ENCODE peak calls at places on chromosomes 12 and 14, in ten cellular contexts. B is CD8-positive, alpha-beta memory T cell; K is germinal center; I is NCI-H1092; U is vagina; P is stimulated activated CD4-positive, alpha-beta T cell treated with anti-CD3 and anti-CD28 coated beads, Interleukin-12 subunit alpha, Interleukin-12 subunit beta, amount 100 ng/mL, for 4 hours; X is hippocampal formation; W is transverse colon; M is progenitor cell of endocrine pancreas; J is tibial artery. Z is an unnamed sample.

GRCh38 chr12:62943779-62944395 is 8.9 kb upstream of the PPM1H start:
- DNase-seq in B (no peak), M (no peak), I (no peak), U (no peak), P (no peak), K (no peak), W (no peak), X (no peak), J (no peak), Z (no peak)

GRCh38 chr14:99207456-99207855 is 64.5 kb downstream of the BCL11B start:
- DNase-seq in B (no peak), I (no peak), K (no peak), J (no peak), U (no peak), W (no peak), P (no peak), M (no peak), X (no peak), Z (no peak)

GRCh38 chr14:67574156-67574555 is 25.9 kb downstream of the PIGH start:
- DNase-seq in P (no peak), U (no peak), M (no peak), X (no peak), B (no peak), W (no peak), I (no peak), K (no peak), J (no peak), Z (no peak)

GRCh38 chr12:125222876-125223275 is 157.6 kb downstream of the AACS start:
- DNase-seq in P (no peak), U (no peak), X (no peak), W (no peak), I (no peak), J (no peak), M (no peak), K (no peak), B (no peak), Z (no peak)

GRCh38 chr12:67237231-67237630 is 31.9 kb upstream of the CAND1 start:
- DNase-seq in W (no peak), K (no peak), J (no peak), M (no peak), I (no peak), U (no peak), X (no peak), P (no peak), B (no peak), Z (no peak)

GRCh38 chr12:89775336-89776005 is 66.8 kb upstream of the ATP2B1 start:
- DNase-seq in W (no peak), U (no peak), I (no peak), X (no peak), K (no peak), J (no peak), M (no peak), B (no peak), P (no peak), Z (no peak)

GRCh38 chr14:64683264-64683663 is 21.0 kb upstream of the PLEKHG3 start:
- DNase-seq in M (no peak), I (no peak), W (no peak), U (peak; percentile 84), X (peak; percentile 89), K (no peak), P (no peak), B (no peak), J (peak; percentile 60), Z (no peak)

GRCh38 chr14:102317564-102318248 is 1.8 kb upstream of the ZNF839 start:
- DNase-seq in M (no peak), U (no peak), B (no peak), X (no peak), K (no peak), I (peak; percentile 19), P (no peak), W (peak; percentile 54), J (no peak), Z (peak; percentile 38)

GRCh38 chr12:120831648-120832267 is 72.4 kb downstream of the SPPL3 start:
- DNase-seq in X (no peak), J (no peak), W (no peak), P (no peak), B (no peak), U (no peak), M (no peak), I (no peak), K (no peak), Z (no peak)

GRCh38 chr14:53610947-53611346 is 345.7 kb downstream of the BMP4 start:
- DNase-seq in W (no peak), I (no peak), X (no peak), P (no peak), U (no peak), K (no peak), M (no peak), B (no peak), J (no peak), Z (no peak)

GRCh38 chr14:29663281-29663801 is 264.3 kb downstream of the PRKD1 start:
- DNase-seq in B (no peak), K (no peak), P (no peak), W (no peak), J (peak; percentile 39), M (no peak), I (no peak), U (no peak), X (no peak), Z (no peak)

GRCh38 chr14:105199093-105199492 is 18.0 kb upstream of the NUDT14 start:
- DNase-seq in P (no peak), B (no peak), U (no peak), J (no peak), X (no peak), W (no peak), I (no peak), M (no peak), K (no peak), Z (no peak)

GRCh38 chr12:29428630-29429029 is 47.7 kb upstream of the ERGIC2 start:
- DNase-seq in J (no peak), W (no peak), I (no peak), K (no peak), U (no peak), X (no peak), M (no peak), B (no peak), P (no peak), Z (no peak)

GRCh38 chr12:14216405-14217294 is 148.8 kb upstream of the ATF7IP start:
- DNase-seq in K (peak; percentile 26), M (no peak), J (no peak), P (no peak), B (peak; percentile 33), U (peak; percentile 70), X (no peak), I (no peak), W (no peak), Z (no peak)

GRCh38 chr14:30921305-30921704 is 46.9 kb downstream of the COCH start:
- DNase-seq in X (no peak), W (no peak), B (no peak), M (no peak), J (no peak), P (no peak), I (no peak), K (no peak), U (no peak), Z (no peak)

GRCh38 chr12:50764116-50764860 is 387 bp downstream of the ATF1 start:
- DNase-seq in K (peak; percentile 86), W (no peak), U (no peak), X (peak; percentile 74), J (peak; percentile 29), I (no peak), P (peak; percentile 73), M (peak; percentile 72), B (peak; percentile 83), Z (peak; percentile 71)

GRCh38 chr14:99066378-99066777 is 205.6 kb downstream of the BCL11B start:
- DNase-seq in W (no peak), I (no peak), M (no peak), U (no peak), B (no peak), J (no peak), P (no peak), K (no peak), X (no peak), Z (no peak)

GRCh38 chr12:120252071-120252906 is 13.2 kb downstream of the PXN start:
- DNase-seq in B (peak; percentile 93), I (no peak), M (no peak), U (no peak), J (no peak), W (no peak), P (peak; percentile 45), X (no peak), K (no peak), Z (no peak)

GRCh38 chr14:70981005-70981952 is 74.0 kb downstream of the PCNX1 start:
- DNase-seq in U (no peak), M (no peak), K (no peak), B (no peak), W (no peak), J (no peak), P (no peak), I (no peak), X (no peak), Z (no peak)

GRCh38 chr12:4564819-4565218 is 2.8 kb downstream of the DYRK4 start:
- DNase-seq in I (no peak), K (peak; percentile 31), B (no peak), U (no peak), J (no peak), X (no peak), W (no peak), P (no peak), M (no peak), Z (no peak)

GRCh38 chr12:130965668-130966067 is 12.0 kb downstream of the ADGRD1 start:
- DNase-seq in M (no peak), X (no peak), I (no peak), K (no peak), B (no peak), W (no peak), P (no peak), J (no peak), U (no peak), Z (no peak)

GRCh38 chr12:56127485-56127887 is 581 bp upstream of the ESYT1 start:
- DNase-seq in X (no peak), W (no peak), P (no peak), I (no peak), M (no peak), J (no peak), K (no peak), U (no peak), B (no peak), Z (no peak)

GRCh38 chr14:99330316-99331240 is 58.6 kb upstream of the BCL11B start:
- DNase-seq in P (no peak), J (no peak), B (no peak), W (no peak), M (no peak), X (no peak), I (no peak), U (no peak), K (no peak), Z (no peak)

GRCh38 chr12:131991816-131992430 is 42.2 kb downstream of the EP400 start:
- DNase-seq in I (no peak), X (no peak), U (no peak), W (no peak), J (no peak), P (no peak), B (no peak), K (no peak), M (no peak), Z (no peak)

GRCh38 chr14:105209646-105210045 is 28.5 kb upstream of the NUDT14 start:
- DNase-seq in P (no peak), M (no peak), K (no peak), B (no peak), X (no peak), J (no peak), W (no peak), U (no peak), I (no peak), Z (no peak)

GRCh38 chr12:81329088-81329487 is 251.2 kb downstream of the ACSS3 start:
- DNase-seq in P (no peak), I (no peak), J (no peak), B (no peak), X (no peak), K (peak; percentile 16), W (no peak), M (no peak), U (no peak), Z (no peak)

Z was measured in NCI-H1930.